ENCODE peak calls at places on chromosome 10, in five cellular contexts. U is mesothelial cell of epicardium, L is G401, S is H4, A is body of pancreas. N is an unnamed sample.

GRCh38 chr10:58320351-58321065 is 14.3 kb upstream of the UBE2D1 start:
- DNase-seq in L (no peak), U (no peak), S (no peak), A (no peak), N (no peak)

GRCh38 chr10:67790534-67791408 is 47.2 kb downstream of the DNAJC12 start:
- DNase-seq in A (no peak), L (peak), U (no peak), S (peak), N (peak)

GRCh38 chr10:126684171-126684745 is 13.8 kb upstream of the C10orf90 start:
- DNase-seq in U (no peak), L (no peak), S (peak), A (no peak), N (peak)

GRCh38 chr10:70552585-70552984 is 50.0 kb downstream of the PRF1 start:
- DNase-seq in L (no peak), S (no peak), A (no peak), U (no peak), N (no peak)

GRCh38 chr10:17003666-17004065 is 125.9 kb downstream of the CUBN start:
- DNase-seq in U (no peak), L (no peak), A (no peak), S (no peak), N (peak)

GRCh38 chr10:108392286-108392685 is 1227.8 kb upstream of the SORCS1 start:
- DNase-seq in U (no peak), A (no peak), L (no peak), S (no peak), N (peak)

GRCh38 chr10:46522295-46523118 is 34.0 kb downstream of the GPRIN2 start:
- DNase-seq in S (no peak), L (no peak), A (no peak), U (no peak), N (no peak)

GRCh38 chr10:128086003-128086863 is 40.0 kb downstream of the MKI67 start:
- DNase-seq in A (no peak), L (no peak), S (no peak), U (no peak), N (no peak)

GRCh38 chr10:33506838-33507661 is 172.6 kb upstream of the NRP1 start:
- DNase-seq in A (no peak), L (no peak), U (no peak), S (no peak), N (no peak)

GRCh38 chr10:22764639-22765038 is 50.3 kb upstream of the PIP4K2A start:
- DNase-seq in U (no peak), S (no peak), L (no peak), A (no peak), N (no peak)

GRCh38 chr10:132988988-132989387 is 46.6 kb upstream of the CFAP46 start:
- DNase-seq in L (no peak), S (no peak), U (no peak), A (no peak), N (no peak)

GRCh38 chr10:101131962-101132635 is 999 bp downstream of the TLX1 start:
- DNase-seq in S (no peak), U (no peak), L (no peak), A (no peak), N (no peak)

GRCh38 chr10:62038609-62039190 is 137.2 kb downstream of the ARID5B start:
- DNase-seq in U (peak), L (peak), S (peak), A (peak), N (peak)

GRCh38 chr10:47092822-47093221 is 181.6 kb downstream of the PTPN20 start:
- DNase-seq in A (peak), U (no peak), S (no peak), L (peak), N (no peak)

GRCh38 chr10:47425813-47426419 is 41.8 kb upstream of the ZNF488 start:
- DNase-seq in L (no peak), A (no peak), U (no peak), S (no peak), N (no peak)

GRCh38 chr10:108601856-108602255 is 1321.5 kb downstream of the XPNPEP1 start:
- DNase-seq in U (no peak), A (no peak), L (no peak), S (no peak), N (peak)

GRCh38 chr10:124359336-124359832 is 59.3 kb downstream of the OAT start:
- DNase-seq in U (no peak), S (no peak), A (no peak), L (no peak), N (no peak)

GRCh38 chr10:102660891-102661613 is 16.8 kb downstream of the TRIM8 start:
- DNase-seq in U (no peak), A (peak), L (no peak), S (no peak), N (no peak)

GRCh38 chr10:37490266-37490665 is 364.9 kb downstream of the ANKRD30A start:
- DNase-seq in L (no peak), S (peak), A (no peak), U (no peak), N (peak)

GRCh38 chr10:124998624-124999291 is 56.8 kb downstream of the ZRANB1 start:
- DNase-seq in U (no peak), A (peak), L (no peak), S (no peak), N (no peak)

GRCh38 chr10:75598998-75599397 is 167.6 kb downstream of the LRMDA start:
- DNase-seq in S (no peak), A (no peak), L (no peak), U (no peak), N (no peak)

GRCh38 chr10:24952146-24952700 is at the start of gene PRTFDC1:
- DNase-seq in L (peak), U (peak), A (peak), S (no peak), N (no peak)

N was measured in A172.